ENCODE peak calls at places on chromosomes 4 and X, in six cellular contexts. R is heart left ventricle; C is naive thymus-derived CD4-positive, alpha-beta T cell; I is right cardiac atrium; M is CD4-positive, alpha-beta T cell; K is Panc1. A is an unnamed sample.

GRCh38 chr4:68344049-68344448 is 5.8 kb downstream of the YTHDC1 start:
- ATAC-seq in M (peak), K (no peak), C (no peak), I (no peak), R (no peak), A (no peak)

GRCh38 chr4:87574996-87575395 is 33.3 kb upstream of the DSPP start:
- ATAC-seq in K (no peak), R (no peak), M (no peak), I (no peak), C (no peak), A (peak)

GRCh38 chrX:135596495-135596894 is 76.0 kb downstream of the INTS6L start:
- ATAC-seq in C (peak), K (peak), I (no peak), M (peak), R (peak), A (peak)

GRCh38 chrX:54747713-54748393 is 50.2 kb downstream of the ITIH6 start:
- ATAC-seq in K (no peak), M (peak), C (no peak), R (no peak), I (no peak), A (no peak)

GRCh38 chr4:163542275-163542674 is 47.8 kb downstream of the TMA16 start:
- ATAC-seq in C (no peak), K (no peak), R (no peak), I (no peak), M (no peak), A (peak)

GRCh38 chrX:97045470-97045869 is 161.8 kb downstream of the RPA4 start:
- ATAC-seq in I (no peak), C (no peak), K (no peak), R (no peak), M (no peak), A (no peak)

GRCh38 chr4:147833741-147834140 is 101.9 kb downstream of the ARHGAP10 start:
- ATAC-seq in R (no peak), M (no peak), C (no peak), I (no peak), K (no peak), A (no peak)

GRCh38 chr4:98879515-98879914 is 49.4 kb downstream of the EIF4E start:
- ATAC-seq in K (no peak), I (no peak), R (no peak), C (no peak), M (no peak), A (no peak)

GRCh38 chr4:162229670-162230069 is 65.9 kb upstream of the FSTL5 start:
- ATAC-seq in K (no peak), R (no peak), I (no peak), M (no peak), C (no peak), A (no peak)

GRCh38 chrX:1355131-1355799 is 18.7 kb downstream of the IL3RA start:
- ATAC-seq in M (no peak), R (peak), K (peak), I (peak), C (peak), A (no peak)

GRCh38 chrX:155231163-155231562 is 14.9 kb downstream of the VBP1 start:
- ATAC-seq in K (no peak), R (no peak), I (no peak), C (no peak), M (no peak), A (no peak)

GRCh38 chr4:48058620-48059530 is 42.3 kb downstream of the NIPAL1 start:
- ATAC-seq in K (no peak), M (peak), I (no peak), C (peak), R (no peak), A (no peak)

GRCh38 chr4:5839751-5840674 is 52.9 kb downstream of the CRMP1 start:
- ATAC-seq in C (no peak), M (no peak), K (no peak), I (peak), R (peak), A (no peak)

GRCh38 chrX:30577362-30577961 is at the start of gene TASL:
- ATAC-seq in R (no peak), I (no peak), C (peak), K (no peak), M (peak), A (no peak)

GRCh38 chr4:86441175-86441960 is 81.5 kb upstream of the MAPK10 start:
- ATAC-seq in K (no peak), M (no peak), C (no peak), R (no peak), I (no peak), A (peak)

GRCh38 chrX:52265713-52266112 is 81.0 kb downstream of the MAGED4 start:
- ATAC-seq in R (no peak), C (no peak), M (no peak), I (no peak), K (no peak), A (no peak)

GRCh38 chr4:77710125-77710524 is 104.5 kb downstream of the CXCL13 start:
- ATAC-seq in C (no peak), I (no peak), M (no peak), K (no peak), R (no peak), A (no peak)

GRCh38 chr4:80062527-80062926 is 10.5 kb downstream of the ANTXR2 start:
- ATAC-seq in R (peak), M (no peak), I (no peak), K (no peak), C (no peak), A (no peak)